ENCODE peak calls at places on chromosomes 2 and 18, in six cellular contexts. O is testis, I is tibial artery, Q is uterus, U is body of pancreas, T is IMR-90. P is an unnamed sample.

GRCh38 chr2:203446071-203446481 is 89.0 kb downstream of the RAPH1 start:
- DNase-seq in O (no peak), I (no peak), Q (no peak), U (no peak), T (peak), P (no peak)

GRCh38 chr2:46937457-46937856 is 21.9 kb upstream of the MCFD2 start:
- DNase-seq in O (no peak), I (no peak), Q (no peak), U (no peak), T (no peak), P (no peak)

GRCh38 chr2:84969511-84970265 is 1.3 kb upstream of the KCMF1 start:
- DNase-seq in O (peak), I (no peak), Q (no peak), U (no peak), T (peak), P (no peak)

GRCh38 chr18:36786686-36787085 is 42.1 kb downstream of the TPGS2 start:
- DNase-seq in O (peak), I (peak), Q (peak), U (peak), T (peak), P (peak)

GRCh38 chr2:37672104-37672869 is 845 bp upstream of the CDC42EP3 start:
- DNase-seq in O (peak), I (peak), Q (peak), U (peak), T (peak), P (peak)

GRCh38 chr2:177313162-177313781 is 48.7 kb upstream of the NFE2L2 start:
- DNase-seq in O (no peak), I (no peak), Q (no peak), U (no peak), T (no peak), P (no peak)

GRCh38 chr2:40457846-40458245 is 6.0 kb upstream of the SLC8A1 start:
- DNase-seq in O (no peak), I (no peak), Q (no peak), U (no peak), T (no peak), P (no peak)

GRCh38 chr2:127407661-127408003 is 10.6 kb upstream of the PROC start:
- DNase-seq in O (no peak), I (no peak), Q (no peak), U (no peak), T (no peak), P (no peak)

GRCh38 chr2:75007819-75008218 is 49.4 kb downstream of the POLE4 start:
- DNase-seq in O (no peak), I (no peak), Q (no peak), U (no peak), T (no peak), P (no peak)

GRCh38 chr2:230174466-230174865 is 45.3 kb downstream of the SP110 start:
- DNase-seq in O (no peak), I (no peak), Q (no peak), U (no peak), T (no peak), P (no peak)

GRCh38 chr2:195498839-195499490 is 158.1 kb upstream of the SLC39A10 start:
- DNase-seq in O (no peak), I (no peak), Q (no peak), U (no peak), T (peak), P (no peak)

GRCh38 chr2:234044157-234044556 is 6.3 kb upstream of the SPP2 start:
- DNase-seq in O (no peak), I (no peak), Q (no peak), U (no peak), T (peak), P (no peak)

GRCh38 chr2:527581-527980 is 149.6 kb downstream of the TMEM18 start:
- DNase-seq in O (no peak), I (no peak), Q (no peak), U (no peak), T (no peak), P (no peak)

GRCh38 chr2:242010567-242011513 is 141.3 kb downstream of the RTP5 start:
- DNase-seq in O (no peak), I (no peak), Q (no peak), U (no peak), T (peak), P (no peak)

GRCh38 chr18:51621103-51621969 is 423.9 kb upstream of the MEX3C start:
- DNase-seq in O (peak), I (no peak), Q (no peak), U (peak), T (no peak), P (peak)

GRCh38 chr2:77652499-77652898 is 130.3 kb upstream of the LRRTM4 start:
- DNase-seq in O (no peak), I (no peak), Q (no peak), U (no peak), T (no peak), P (no peak)

GRCh38 chr2:199148076-199148845 is 309.5 kb downstream of the SATB2 start:
- DNase-seq in O (no peak), I (no peak), Q (no peak), U (no peak), T (no peak), P (no peak)

GRCh38 chr2:159249955-159250723 is 36.4 kb downstream of the WDSUB1 start:
- DNase-seq in O (peak), I (peak), Q (peak), U (peak), T (peak), P (peak)

GRCh38 chr2:128564551-128564950 is 245.9 kb upstream of the HS6ST1 start:
- DNase-seq in O (no peak), I (no peak), Q (no peak), U (no peak), T (no peak), P (peak)

GRCh38 chr2:168673265-168674222 is 128.9 kb upstream of the NOSTRIN start:
- DNase-seq in O (no peak), I (no peak), Q (no peak), U (no peak), T (no peak), P (no peak)

GRCh38 chr2:169573160-169573973 is at the start of gene FASTKD1:
- DNase-seq in O (peak), I (peak), Q (peak), U (peak), T (peak), P (peak)

GRCh38 chr2:182320106-182320505 is 106.7 kb downstream of the PDE1A start:
- DNase-seq in O (no peak), I (no peak), Q (no peak), U (no peak), T (no peak), P (no peak)

GRCh38 chr18:2325308-2325849 is 245.9 kb downstream of the METTL4 start:
- DNase-seq in O (peak), I (no peak), Q (no peak), U (no peak), T (peak), P (no peak)

GRCh38 chr18:72868666-72869661 is 1.2 kb upstream of the NETO1 start:
- DNase-seq in O (no peak), I (no peak), Q (no peak), U (no peak), T (no peak), P (no peak)

GRCh38 chr2:105470979-105471378 is 72.1 kb upstream of the FHL2 start:
- DNase-seq in O (no peak), I (no peak), Q (no peak), U (no peak), T (no peak), P (no peak)

GRCh38 chr2:11123856-11124759 is 31.2 kb upstream of the SLC66A3 start:
- DNase-seq in O (peak), I (no peak), Q (no peak), U (peak), T (peak), P (peak)

GRCh38 chr2:237254911-237255578 is 158.9 kb downstream of the COL6A3 start:
- DNase-seq in O (no peak), I (no peak), Q (no peak), U (no peak), T (peak), P (no peak)

GRCh38 chr2:15259356-15259756 is 301.8 kb downstream of the NBAS start:
- DNase-seq in O (no peak), I (no peak), Q (no peak), U (no peak), T (no peak), P (no peak)

GRCh38 chr18:61475931-61476330 is 142.7 kb downstream of the CDH20 start:
- DNase-seq in O (no peak), I (no peak), Q (no peak), U (no peak), T (no peak), P (no peak)

GRCh38 chr2:26179446-26179907 is 6.6 kb downstream of the GAREM2 start:
- DNase-seq in O (no peak), I (no peak), Q (no peak), U (no peak), T (no peak), P (no peak)

GRCh38 chr2:1855150-1855549 is 110.8 kb upstream of the PXDN start:
- DNase-seq in O (no peak), I (no peak), Q (no peak), U (no peak), T (no peak), P (no peak)

GRCh38 chr2:219207884-219208740 is 1.5 kb downstream of the ZFAND2B start:
- DNase-seq in O (no peak), I (no peak), Q (no peak), U (no peak), T (peak), P (no peak)

GRCh38 chr2:219205165-219205538 is 1.4 kb upstream of the ZFAND2B start:
- DNase-seq in O (no peak), I (no peak), Q (no peak), U (no peak), T (no peak), P (no peak)

GRCh38 chr2:219205981-219206441 is 571 bp upstream of the ZFAND2B start:
- DNase-seq in O (no peak), I (no peak), Q (no peak), U (no peak), T (no peak), P (no peak)

GRCh38 chr2:219207254-219207883 is 787 bp downstream of the ZFAND2B start:
- DNase-seq in O (no peak), I (no peak), Q (no peak), U (no peak), T (no peak), P (no peak)

GRCh38 chr2:219206442-219207253 is at the start of gene ZFAND2B:
- DNase-seq in O (peak), I (peak), Q (peak), U (peak), T (peak), P (peak)
- TF ChIP-seq CTCF in O (no peak), I (peak), Q (peak), U (no peak), T (no peak), P (no peak)

GRCh38 chr2:118121986-118122767 is 33.9 kb downstream of the INSIG2 start:
- DNase-seq in O (no peak), I (no peak), Q (no peak), U (no peak), T (no peak), P (no peak)

GRCh38 chr2:118123561-118124232 is 35.4 kb downstream of the INSIG2 start:
- DNase-seq in O (no peak), I (no peak), Q (peak), U (peak), T (peak), P (peak)

GRCh38 chr2:118127250-118127649 is 39.0 kb downstream of the INSIG2 start:
- DNase-seq in O (no peak), I (no peak), Q (no peak), U (no peak), T (no peak), P (no peak)

GRCh38 chr2:118122768-118123335 is 34.6 kb downstream of the INSIG2 start:
- DNase-seq in O (no peak), I (no peak), Q (no peak), U (no peak), T (no peak), P (no peak)

GRCh38 chr2:118124293-118124891 is 36.1 kb downstream of the INSIG2 start:
- DNase-seq in O (no peak), I (no peak), Q (no peak), U (no peak), T (no peak), P (no peak)
- H3K4me3 ChIP-seq in O (no peak), I (no peak), Q (no peak), U (no peak), T (no peak), P (no peak)

GRCh38 chr2:220280741-220281140 is 653.3 kb downstream of the SLC4A3 start:
- DNase-seq in O (no peak), I (no peak), Q (no peak), U (no peak), T (no peak), P (no peak)
- H3K27ac ChIP-seq in O (no peak), I (no peak), Q (no peak), U (no peak), T (no peak), P (no peak)

DNA sequence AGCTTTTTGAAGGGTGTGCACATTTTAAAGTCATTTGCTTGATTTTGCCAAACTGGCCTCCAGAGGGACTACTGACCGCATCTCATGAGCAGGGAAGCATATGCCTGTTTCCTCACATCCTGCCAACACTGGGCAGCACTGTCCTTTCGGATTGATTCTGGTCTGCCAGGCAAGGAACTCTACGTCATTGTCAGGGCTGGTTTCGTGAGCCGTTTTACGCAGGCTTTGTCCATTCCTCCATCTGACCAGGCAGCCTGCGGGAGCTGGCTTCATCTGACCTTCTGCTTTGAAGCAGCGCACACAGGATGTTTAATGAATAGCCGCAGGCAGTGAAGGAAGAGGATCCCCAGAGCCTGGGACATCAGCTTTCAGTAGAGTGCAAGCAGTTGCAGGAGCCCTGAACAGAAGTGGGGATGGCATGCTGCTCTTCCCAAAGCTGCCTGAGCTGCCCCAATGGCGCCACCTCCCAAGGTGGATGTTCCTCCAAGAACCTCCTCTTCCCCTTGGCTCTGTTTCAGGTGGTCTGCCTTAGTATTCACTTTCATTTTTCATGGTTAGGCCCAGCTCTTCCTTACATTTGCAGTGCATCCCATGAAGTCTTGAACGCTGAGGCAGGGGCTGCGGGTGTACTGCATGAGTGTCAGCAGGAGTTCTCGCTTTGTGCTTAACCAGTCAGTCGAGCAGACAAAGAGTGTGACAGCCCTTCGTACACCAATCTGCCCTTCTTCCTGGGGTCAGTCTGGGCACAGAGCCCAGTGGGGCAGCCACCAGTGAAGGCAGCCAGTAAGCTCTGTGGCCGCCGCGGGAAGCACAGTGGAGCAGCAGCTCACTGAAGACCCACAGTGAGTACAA is 46.5 kb upstream of the SEMA4C start:
- DNase-seq in O (no peak), I (no peak), Q (no peak), U (no peak), T (no peak), P (no peak)
- TF ChIP-seq CTCF in O (no peak), I (peak), Q (peak), U (no peak), T (no peak), P (no peak)

DNA sequence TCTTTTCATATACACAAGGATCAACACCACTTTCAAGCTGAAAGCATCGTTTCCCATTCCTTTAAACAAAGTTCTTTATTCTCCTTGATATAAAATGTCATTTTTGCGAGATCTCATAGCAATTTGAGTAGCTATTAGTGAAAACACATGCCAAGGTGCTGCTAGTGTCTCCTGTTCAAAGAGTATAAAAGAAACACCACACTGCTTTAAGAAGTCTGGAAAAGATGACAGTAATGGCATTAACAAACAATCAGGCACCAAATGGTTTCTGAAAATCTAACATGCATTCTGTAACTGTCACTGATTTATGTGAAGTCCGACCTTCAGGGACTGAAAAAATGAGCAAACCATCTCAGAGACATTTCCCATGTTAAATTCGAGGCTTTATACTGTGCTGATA is 2.4 kb downstream of the CCBE1 start:
- DNase-seq in O (no peak), I (no peak), Q (no peak), U (no peak), T (no peak), P (no peak)
- H3K4me3 ChIP-seq in O (no peak), I (no peak), Q (no peak), U (no peak), T (no peak), P (no peak)

DNA sequence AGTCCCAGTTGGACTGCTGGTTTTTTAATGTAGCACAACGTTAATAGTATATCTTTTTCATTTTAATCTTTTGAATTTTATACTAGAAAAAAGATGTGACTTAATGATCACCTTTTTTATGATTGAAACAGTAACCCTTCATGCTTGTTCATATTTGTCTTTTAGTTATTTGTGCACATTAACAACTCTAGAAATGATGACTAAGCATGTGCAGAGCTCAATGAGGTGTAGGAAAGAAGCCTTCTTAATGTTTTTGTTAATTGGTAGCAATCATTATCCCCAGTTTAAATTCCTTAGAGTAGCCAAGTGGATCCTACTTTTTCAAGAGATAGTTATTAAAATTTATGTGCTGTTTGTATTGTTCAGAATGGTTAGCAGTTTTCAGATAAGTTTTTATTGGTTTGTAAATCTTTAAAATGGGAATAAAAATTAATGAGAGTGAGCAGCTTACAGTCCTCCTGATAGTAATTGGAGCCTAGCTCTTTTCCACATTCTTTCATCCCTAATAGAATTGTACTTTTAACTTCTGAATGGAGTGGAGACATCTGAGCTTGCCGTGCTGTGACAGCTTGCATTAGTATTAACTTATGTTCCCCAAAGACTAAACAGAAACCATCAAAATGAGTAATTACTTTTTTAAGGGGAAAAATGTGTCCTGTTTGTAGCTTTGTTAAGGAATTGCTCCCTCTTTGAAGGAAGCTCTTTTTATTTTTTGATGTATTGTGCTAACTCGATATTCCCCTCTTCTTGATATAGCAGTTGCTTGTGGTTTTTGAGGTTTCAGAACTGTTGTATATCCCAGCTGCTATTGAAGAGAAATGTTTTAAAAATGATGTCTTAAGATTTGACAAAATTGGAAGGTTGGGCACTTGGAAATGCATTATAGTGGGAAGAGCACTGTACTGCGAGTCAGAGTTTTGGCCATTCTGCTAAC is 17.3 kb downstream of the PIK3C3 start:
- DNase-seq in O (no peak), I (no peak), Q (no peak), U (no peak), T (no peak), P (no peak)
- H3K27ac ChIP-seq in O (no peak), I (no peak), Q (no peak), U (no peak), T (no peak), P (no peak)